ENCODE peak calls at places on chromosomes 2 and 18, in six cellular contexts. One of them, this sample, is unnamed.

GRCh38 chr2:160221391-160222276 is 21.6 kb upstream of the ITGB6 start:
- DNase-seq in G401: no peak
- DNase-seq in stimulated activated CD4-positive, alpha-beta T cell treated with anti-CD3 and anti-CD28 coated beads, Interleukin-15, amount 100 ng/mL, for 1 hour: no peak
- DNase-seq in posterior vena cava: no peak
- DNase-seq in A172: peak
- DNase-seq in AG08395: peak
- DNase-seq in this sample: no peak

GRCh38 chr2:23452853-23453420 is 68.0 kb downstream of the KLHL29 start:
- DNase-seq in G401: no peak
- DNase-seq in stimulated activated CD4-positive, alpha-beta T cell treated with anti-CD3 and anti-CD28 coated beads, Interleukin-15, amount 100 ng/mL, for 1 hour: no peak
- DNase-seq in AG08395: no peak
- DNase-seq in A172: no peak
- DNase-seq in posterior vena cava: no peak
- DNase-seq in this sample: no peak

GRCh38 chr18:28669165-28669564 is 492.2 kb upstream of the CDH2 start:
- DNase-seq in stimulated activated CD4-positive, alpha-beta T cell treated with anti-CD3 and anti-CD28 coated beads, Interleukin-15, amount 100 ng/mL, for 1 hour: no peak
- DNase-seq in posterior vena cava: no peak
- DNase-seq in G401: no peak
- DNase-seq in AG08395: no peak
- DNase-seq in A172: no peak
- DNase-seq in this sample: no peak

GRCh38 chr18:24014986-24015896 is 687 bp downstream of the TTC39C start:
- DNase-seq in posterior vena cava: peak
- DNase-seq in A172: peak
- DNase-seq in G401: peak
- DNase-seq in AG08395: peak
- DNase-seq in stimulated activated CD4-positive, alpha-beta T cell treated with anti-CD3 and anti-CD28 coated beads, Interleukin-15, amount 100 ng/mL, for 1 hour: peak
- DNase-seq in this sample: peak

GRCh38 chr18:45386256-45386655 is 229.0 kb upstream of the SLC14A2 start:
- DNase-seq in posterior vena cava: no peak
- DNase-seq in A172: no peak
- DNase-seq in AG08395: no peak
- DNase-seq in G401: peak
- DNase-seq in stimulated activated CD4-positive, alpha-beta T cell treated with anti-CD3 and anti-CD28 coated beads, Interleukin-15, amount 100 ng/mL, for 1 hour: no peak
- DNase-seq in this sample: no peak

GRCh38 chr18:6929370-6930102 is 188.1 kb downstream of the LAMA1 start:
- DNase-seq in G401: no peak
- DNase-seq in posterior vena cava: peak
- DNase-seq in stimulated activated CD4-positive, alpha-beta T cell treated with anti-CD3 and anti-CD28 coated beads, Interleukin-15, amount 100 ng/mL, for 1 hour: no peak
- DNase-seq in A172: peak
- DNase-seq in AG08395: no peak
- DNase-seq in this sample: no peak

GRCh38 chr2:16068233-16068940 is 128.0 kb downstream of the MYCN start:
- DNase-seq in stimulated activated CD4-positive, alpha-beta T cell treated with anti-CD3 and anti-CD28 coated beads, Interleukin-15, amount 100 ng/mL, for 1 hour: no peak
- DNase-seq in AG08395: no peak
- DNase-seq in posterior vena cava: no peak
- DNase-seq in A172: no peak
- DNase-seq in G401: no peak
- DNase-seq in this sample: no peak

GRCh38 chr2:182941939-182942338 is 75.5 kb upstream of the FRZB start:
- DNase-seq in A172: no peak
- DNase-seq in posterior vena cava: no peak
- DNase-seq in AG08395: no peak
- DNase-seq in stimulated activated CD4-positive, alpha-beta T cell treated with anti-CD3 and anti-CD28 coated beads, Interleukin-15, amount 100 ng/mL, for 1 hour: no peak
- DNase-seq in G401: no peak
- DNase-seq in this sample: no peak

GRCh38 chr18:46343456-46343855 is 239.3 kb downstream of the HAUS1 start:
- DNase-seq in G401: no peak
- DNase-seq in A172: no peak
- DNase-seq in posterior vena cava: no peak
- DNase-seq in AG08395: no peak
- DNase-seq in stimulated activated CD4-positive, alpha-beta T cell treated with anti-CD3 and anti-CD28 coated beads, Interleukin-15, amount 100 ng/mL, for 1 hour: no peak
- DNase-seq in this sample: no peak

GRCh38 chr2:157820202-157820601 is 55.9 kb downstream of the ACVR1 start:
- DNase-seq in A172: no peak
- DNase-seq in AG08395: peak
- DNase-seq in posterior vena cava: no peak
- DNase-seq in G401: no peak
- DNase-seq in stimulated activated CD4-positive, alpha-beta T cell treated with anti-CD3 and anti-CD28 coated beads, Interleukin-15, amount 100 ng/mL, for 1 hour: no peak
- DNase-seq in this sample: no peak

GRCh38 chr2:128374001-128374710 is 55.5 kb upstream of the HS6ST1 start:
- DNase-seq in G401: no peak
- DNase-seq in AG08395: peak
- DNase-seq in stimulated activated CD4-positive, alpha-beta T cell treated with anti-CD3 and anti-CD28 coated beads, Interleukin-15, amount 100 ng/mL, for 1 hour: no peak
- DNase-seq in A172: peak
- DNase-seq in posterior vena cava: peak
- DNase-seq in this sample: peak

GRCh38 chr2:57558312-57558711 is 488.3 kb upstream of the VRK2 start:
- DNase-seq in AG08395: no peak
- DNase-seq in A172: no peak
- DNase-seq in posterior vena cava: no peak
- DNase-seq in G401: no peak
- DNase-seq in stimulated activated CD4-positive, alpha-beta T cell treated with anti-CD3 and anti-CD28 coated beads, Interleukin-15, amount 100 ng/mL, for 1 hour: no peak
- DNase-seq in this sample: no peak

GRCh38 chr2:61045999-61046398 is 19.7 kb upstream of the SANBR start:
- DNase-seq in AG08395: no peak
- DNase-seq in posterior vena cava: no peak
- DNase-seq in G401: no peak
- DNase-seq in stimulated activated CD4-positive, alpha-beta T cell treated with anti-CD3 and anti-CD28 coated beads, Interleukin-15, amount 100 ng/mL, for 1 hour: no peak
- DNase-seq in A172: no peak
- DNase-seq in this sample: no peak

GRCh38 chr2:19901201-19901457 is 654 bp downstream of the TTC32 start:
- DNase-seq in stimulated activated CD4-positive, alpha-beta T cell treated with anti-CD3 and anti-CD28 coated beads, Interleukin-15, amount 100 ng/mL, for 1 hour: no peak
- DNase-seq in AG08395: no peak
- DNase-seq in G401: peak
- DNase-seq in posterior vena cava: no peak
- DNase-seq in A172: peak
- DNase-seq in this sample: no peak

GRCh38 chr2:170218456-170218855 is 40.5 kb downstream of the MYO3B start:
- DNase-seq in G401: no peak
- DNase-seq in posterior vena cava: no peak
- DNase-seq in stimulated activated CD4-positive, alpha-beta T cell treated with anti-CD3 and anti-CD28 coated beads, Interleukin-15, amount 100 ng/mL, for 1 hour: no peak
- DNase-seq in A172: no peak
- DNase-seq in AG08395: no peak
- DNase-seq in this sample: no peak

This sample was measured in GM04503.